ENCODE peak calls at places on chromosomes 16 and 17, in nine cellular contexts. One of them, this sample, is unnamed.

GRCh38 chr17:34703533-34703932 is 124.2 kb downstream of the TMEM132E start:
- DNase-seq in K562: peak; percentile 50
- DNase-seq in ovary: no peak
- DNase-seq in SK-N-SH: no peak
- DNase-seq in A549: peak; percentile 37
- DNase-seq in stomach: no peak
- DNase-seq in H1: no peak
- DNase-seq in sigmoid colon: no peak
- DNase-seq in suprapubic skin: no peak
- DNase-seq in this sample: no peak

GRCh38 chr16:50303605-50304466 is 37.5 kb downstream of the ADCY7 start:
- DNase-seq in K562: no peak
- DNase-seq in ovary: no peak
- DNase-seq in SK-N-SH: peak; percentile 19
- DNase-seq in A549: no peak
- DNase-seq in stomach: no peak
- DNase-seq in H1: no peak
- DNase-seq in sigmoid colon: peak; percentile 64
- DNase-seq in suprapubic skin: peak; percentile 78
- DNase-seq in this sample: no peak

GRCh38 chr17:37305406-37305905 is 70.3 kb upstream of the C17orf78 start:
- DNase-seq in K562: no peak
- DNase-seq in ovary: no peak
- DNase-seq in SK-N-SH: no peak
- DNase-seq in A549: no peak
- DNase-seq in stomach: no peak
- DNase-seq in H1: no peak
- DNase-seq in sigmoid colon: no peak
- DNase-seq in suprapubic skin: no peak
- DNase-seq in this sample: no peak

GRCh38 chr17:50055055-50055425 is 870 bp upstream of the ITGA3 start:
- DNase-seq in K562: no peak
- DNase-seq in ovary: no peak
- DNase-seq in SK-N-SH: no peak
- DNase-seq in A549: peak; percentile 84
- DNase-seq in stomach: peak; percentile 87
- DNase-seq in H1: no peak
- DNase-seq in sigmoid colon: no peak
- DNase-seq in suprapubic skin: no peak
- DNase-seq in this sample: no peak

GRCh38 chr16:3106205-3106928 is 6.0 kb upstream of the ZNF205 start:
- DNase-seq in K562: peak; percentile 98
- DNase-seq in ovary: peak; percentile 92
- DNase-seq in SK-N-SH: peak; percentile 99
- DNase-seq in A549: peak; percentile 95
- DNase-seq in stomach: peak; percentile 95
- DNase-seq in H1: no peak
- DNase-seq in sigmoid colon: peak; percentile 96
- DNase-seq in suprapubic skin: peak; percentile 89
- DNase-seq in this sample: peak; percentile 76

GRCh38 chr17:57068222-57068658 is 16.8 kb upstream of the AKAP1 start:
- DNase-seq in K562: peak; percentile 91
- DNase-seq in ovary: no peak
- DNase-seq in SK-N-SH: no peak
- DNase-seq in A549: no peak
- DNase-seq in stomach: no peak
- DNase-seq in H1: no peak
- DNase-seq in sigmoid colon: no peak
- DNase-seq in suprapubic skin: no peak
- DNase-seq in this sample: no peak

GRCh38 chr16:27822529-27823437 is 240.7 kb downstream of the GSG1L start:
- DNase-seq in K562: no peak
- DNase-seq in ovary: no peak
- DNase-seq in SK-N-SH: no peak
- DNase-seq in A549: no peak
- DNase-seq in stomach: peak; percentile 28
- DNase-seq in H1: no peak
- DNase-seq in sigmoid colon: peak; percentile 46
- DNase-seq in suprapubic skin: peak; percentile 63
- DNase-seq in this sample: no peak

GRCh38 chr16:27154573-27155521 is 48.5 kb upstream of the KDM8 start:
- DNase-seq in K562: peak; percentile 78
- DNase-seq in ovary: peak; percentile 43
- DNase-seq in SK-N-SH: peak; percentile 77
- DNase-seq in A549: peak; percentile 31
- DNase-seq in stomach: peak; percentile 57
- DNase-seq in H1: peak; percentile 41
- DNase-seq in sigmoid colon: peak; percentile 70
- DNase-seq in suprapubic skin: no peak
- DNase-seq in this sample: peak; percentile 57

GRCh38 chr17:77332981-77333685 is 192.4 kb downstream of the SEC14L1 start:
- DNase-seq in K562: peak; percentile 44
- DNase-seq in ovary: no peak
- DNase-seq in SK-N-SH: no peak
- DNase-seq in A549: no peak
- DNase-seq in stomach: peak; percentile 20
- DNase-seq in H1: no peak
- DNase-seq in sigmoid colon: peak; percentile 35
- DNase-seq in suprapubic skin: peak; percentile 50
- DNase-seq in this sample: no peak

GRCh38 chr17:74715144-74715543 is 2.4 kb upstream of the CD300LF start:
- DNase-seq in K562: peak; percentile 57
- DNase-seq in ovary: no peak
- DNase-seq in SK-N-SH: no peak
- DNase-seq in A549: no peak
- DNase-seq in stomach: peak; percentile 76
- DNase-seq in H1: no peak
- DNase-seq in sigmoid colon: no peak
- DNase-seq in suprapubic skin: no peak
- DNase-seq in this sample: no peak

GRCh38 chr16:11318817-11319216 is 26.4 kb upstream of the RMI2 start:
- DNase-seq in K562: no peak
- DNase-seq in ovary: no peak
- DNase-seq in SK-N-SH: no peak
- DNase-seq in A549: no peak
- DNase-seq in stomach: no peak
- DNase-seq in H1: no peak
- DNase-seq in sigmoid colon: no peak
- DNase-seq in suprapubic skin: no peak
- DNase-seq in this sample: no peak

GRCh38 chr16:56737539-56737938 is 7.6 kb downstream of the NUP93 start:
- DNase-seq in K562: no peak
- DNase-seq in ovary: no peak
- DNase-seq in SK-N-SH: no peak
- DNase-seq in A549: no peak
- DNase-seq in stomach: no peak
- DNase-seq in H1: no peak
- DNase-seq in sigmoid colon: no peak
- DNase-seq in suprapubic skin: no peak
- DNase-seq in this sample: no peak

GRCh38 chr17:56570199-56570598 is 23.3 kb upstream of the NOG start:
- DNase-seq in K562: no peak
- DNase-seq in ovary: no peak
- DNase-seq in SK-N-SH: no peak
- DNase-seq in A549: no peak
- DNase-seq in stomach: no peak
- DNase-seq in H1: no peak
- DNase-seq in sigmoid colon: no peak
- DNase-seq in suprapubic skin: no peak
- DNase-seq in this sample: no peak

GRCh38 chr16:68358951-68359350 is 48.1 kb downstream of the PRMT7 start:
- DNase-seq in K562: no peak
- DNase-seq in ovary: no peak
- DNase-seq in SK-N-SH: no peak
- DNase-seq in A549: no peak
- DNase-seq in stomach: no peak
- DNase-seq in H1: no peak
- DNase-seq in sigmoid colon: no peak
- DNase-seq in suprapubic skin: no peak
- DNase-seq in this sample: no peak

GRCh38 chr16:74305286-74305685 is 8.7 kb downstream of the PSMD7 start:
- DNase-seq in K562: no peak
- DNase-seq in ovary: no peak
- DNase-seq in SK-N-SH: no peak
- DNase-seq in A549: no peak
- DNase-seq in stomach: no peak
- DNase-seq in H1: no peak
- DNase-seq in sigmoid colon: no peak
- DNase-seq in suprapubic skin: peak; percentile 67
- DNase-seq in this sample: no peak

GRCh38 chr17:21198411-21198810 is 15.6 kb downstream of the TMEM11 start:
- DNase-seq in K562: no peak
- DNase-seq in ovary: no peak
- DNase-seq in SK-N-SH: no peak
- DNase-seq in A549: no peak
- DNase-seq in stomach: no peak
- DNase-seq in H1: no peak
- DNase-seq in sigmoid colon: no peak
- DNase-seq in suprapubic skin: no peak
- DNase-seq in this sample: no peak

GRCh38 chr17:7445011-7445927 is at the start of gene CHRNB1:
- DNase-seq in K562: peak; percentile 89
- DNase-seq in ovary: peak; percentile 57
- DNase-seq in SK-N-SH: peak; percentile 94
- DNase-seq in A549: peak; percentile 68
- DNase-seq in stomach: peak; percentile 78
- DNase-seq in H1: peak; percentile 80
- DNase-seq in sigmoid colon: peak; percentile 77
- DNase-seq in suprapubic skin: peak; percentile 86
- DNase-seq in this sample: peak; percentile 57

GRCh38 chr17:8518346-8518745 is 82.7 kb downstream of the NDEL1 start:
- DNase-seq in K562: no peak
- DNase-seq in ovary: no peak
- DNase-seq in SK-N-SH: no peak
- DNase-seq in A549: no peak
- DNase-seq in stomach: no peak
- DNase-seq in H1: no peak
- DNase-seq in sigmoid colon: no peak
- DNase-seq in suprapubic skin: no peak
- DNase-seq in this sample: no peak

GRCh38 chr17:8518858-8519257 is 83.2 kb downstream of the NDEL1 start:
- DNase-seq in K562: no peak
- DNase-seq in ovary: no peak
- DNase-seq in SK-N-SH: no peak
- DNase-seq in A549: no peak
- DNase-seq in stomach: no peak
- DNase-seq in H1: no peak
- DNase-seq in sigmoid colon: no peak
- DNase-seq in suprapubic skin: no peak
- DNase-seq in this sample: no peak

DNA sequence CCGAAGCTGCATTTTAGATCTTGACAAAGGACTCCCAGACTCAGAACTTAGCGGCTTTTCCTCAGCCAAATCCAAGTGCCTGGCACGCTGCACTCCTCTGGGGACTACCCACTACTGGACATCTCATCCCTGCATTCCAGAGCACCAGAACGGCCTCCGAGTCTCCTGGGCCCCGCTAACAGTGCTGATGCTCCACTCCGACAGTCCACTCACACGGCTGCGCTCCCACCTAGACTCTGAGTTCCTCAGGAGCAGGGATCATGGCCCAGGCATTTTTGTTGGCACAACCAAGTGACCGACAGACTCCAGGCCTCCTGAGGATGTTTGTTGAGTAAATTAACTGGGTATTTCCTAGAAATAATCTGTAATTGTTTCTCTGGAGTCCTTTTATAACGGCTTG is 79.1 kb downstream of the NDEL1 start:
- DNase-seq in K562: no peak
- DNase-seq in ovary: no peak
- DNase-seq in SK-N-SH: no peak
- DNase-seq in A549: no peak
- DNase-seq in stomach: no peak
- DNase-seq in H1: no peak
- DNase-seq in sigmoid colon: no peak
- DNase-seq in suprapubic skin: no peak
- DNase-seq in this sample: no peak
- TF ChIP-seq EP300 in K562: no peak
- TF ChIP-seq EP300 in ovary: no peak
- TF ChIP-seq EP300 in SK-N-SH: no peak
- TF ChIP-seq EP300 in A549: no peak
- TF ChIP-seq EP300 in stomach: no peak
- TF ChIP-seq EP300 in H1: no peak
- TF ChIP-seq EP300 in sigmoid colon: no peak
- TF ChIP-seq EP300 in suprapubic skin: no peak
- TF ChIP-seq EP300 in this sample: no peak

DNA sequence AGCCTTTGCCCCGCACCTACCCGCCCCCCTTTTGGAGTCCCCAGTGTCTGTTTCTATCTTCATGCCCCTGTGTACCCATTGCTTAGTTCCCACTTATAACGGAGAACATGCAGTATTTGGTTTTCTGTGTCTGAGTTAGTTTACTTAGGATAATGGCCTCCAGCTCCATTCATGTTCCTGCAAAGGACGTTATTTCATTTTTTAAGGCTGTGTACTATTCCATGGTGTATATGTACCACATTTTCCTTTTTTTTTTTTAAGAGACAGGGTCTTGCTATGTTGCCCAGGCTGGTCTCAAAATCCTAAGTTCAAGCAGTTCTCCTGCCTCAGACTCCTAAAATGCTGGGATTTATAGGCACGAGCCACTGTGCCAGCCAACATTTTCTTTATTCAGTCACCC is 4.1 kb upstream of the TGFB1I1 start:
- DNase-seq in K562: no peak
- DNase-seq in ovary: no peak
- DNase-seq in SK-N-SH: no peak
- DNase-seq in A549: no peak
- DNase-seq in stomach: no peak
- DNase-seq in H1: no peak
- DNase-seq in sigmoid colon: no peak
- DNase-seq in suprapubic skin: no peak
- DNase-seq in this sample: no peak
- H3K4me1 ChIP-seq in K562: peaks cover 27% of the 10 kb centered on the region
- H3K4me1 ChIP-seq in ovary: peaks cover 6% of the 10 kb centered on the region
- H3K4me1 ChIP-seq in SK-N-SH: peaks cover 5% of the 10 kb centered on the region
- H3K4me1 ChIP-seq in A549: peaks cover 9% of the 10 kb centered on the region
- H3K4me1 ChIP-seq in stomach: peaks cover 6% of the 10 kb centered on the region
- H3K4me1 ChIP-seq in H1: no peaks in the 10 kb centered on the region
- H3K4me1 ChIP-seq in sigmoid colon: no peaks in the 10 kb centered on the region
- H3K4me1 ChIP-seq in suprapubic skin: peaks cover 22% of the 10 kb centered on the region
- H3K4me1 ChIP-seq in this sample: peaks cover 11% of the 10 kb centered on the region

DNA sequence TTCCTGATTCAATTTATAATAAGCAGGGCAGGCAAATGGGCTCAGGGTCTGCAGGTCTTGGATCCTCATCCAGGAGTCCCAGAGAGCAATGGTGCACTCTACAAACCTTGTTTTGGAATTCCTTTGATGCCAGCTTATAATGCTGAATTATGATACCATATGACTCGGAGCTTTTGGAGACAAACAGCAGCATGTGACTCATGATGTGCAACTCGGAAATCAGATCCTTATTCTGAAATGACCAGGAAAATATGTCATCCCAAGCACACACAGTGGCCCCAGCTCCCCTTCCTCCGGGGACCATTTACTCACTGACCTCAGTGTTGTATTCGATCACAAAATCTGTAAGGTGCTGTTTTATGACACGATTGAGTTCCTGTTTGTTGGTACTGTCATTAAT is 20.2 kb upstream of the UMOD start:
- DNase-seq in K562: no peak
- DNase-seq in ovary: no peak
- DNase-seq in SK-N-SH: no peak
- DNase-seq in A549: no peak
- DNase-seq in stomach: no peak
- DNase-seq in H1: no peak
- DNase-seq in sigmoid colon: no peak
- DNase-seq in suprapubic skin: no peak
- DNase-seq in this sample: no peak
- TF ChIP-seq EP300 in K562: no peak
- TF ChIP-seq EP300 in ovary: no peak
- TF ChIP-seq EP300 in SK-N-SH: no peak
- TF ChIP-seq EP300 in A549: no peak
- TF ChIP-seq EP300 in stomach: no peak
- TF ChIP-seq EP300 in H1: no peak
- TF ChIP-seq EP300 in sigmoid colon: no peak
- TF ChIP-seq EP300 in suprapubic skin: no peak
- TF ChIP-seq EP300 in this sample: no peak

GRCh38 chr17:76267051-76267576 is 2.0 kb downstream of the UBALD2 start:
- DNase-seq in K562: no peak
- DNase-seq in ovary: no peak
- DNase-seq in SK-N-SH: no peak
- DNase-seq in A549: no peak
- DNase-seq in stomach: no peak
- DNase-seq in H1: no peak
- DNase-seq in sigmoid colon: no peak
- DNase-seq in suprapubic skin: no peak
- DNase-seq in this sample: no peak
- H3K4me1 ChIP-seq in K562: peaks cover 58% of the 10 kb centered on the region
- H3K4me1 ChIP-seq in ovary: peaks cover 11% of the 10 kb centered on the region
- H3K4me1 ChIP-seq in SK-N-SH: peaks cover 22% of the 10 kb centered on the region
- H3K4me1 ChIP-seq in A549: peaks cover 25% of the 10 kb centered on the region
- H3K4me1 ChIP-seq in stomach: peaks cover 73% of the 10 kb centered on the region
- H3K4me1 ChIP-seq in H1: peaks cover 5% of the 10 kb centered on the region
- H3K4me1 ChIP-seq in sigmoid colon: no peaks in the 10 kb centered on the region
- H3K4me1 ChIP-seq in suprapubic skin: peaks cover 80% of the 10 kb centered on the region
- H3K4me1 ChIP-seq in this sample: peaks cover 85% of the 10 kb centered on the region